ENCODE peak calls at places on chromosomes 7 and 10, in four cellular contexts. V is heart left ventricle, S is choroid plexus epithelial cell, K is fibroblast of mammary gland. L is an unnamed sample.

GRCh38 chr7:21370283-21370982 is 57.5 kb upstream of the SP4 start:
- DNase-seq in V (no peak), S (no peak), K (no peak), L (no peak)

GRCh38 chr7:82740246-82740848 is 296.8 kb upstream of the CACNA2D1 start:
- DNase-seq in V (no peak), S (peak; percentile 87), K (peak; percentile 64), L (no peak)

GRCh38 chr7:151665363-151665762 is 145.7 kb upstream of the RHEB start:
- DNase-seq in V (peak; percentile 82), S (peak; percentile 98), K (peak; percentile 88), L (peak; percentile 48)

GRCh38 chr7:152000191-152000590 is 25.3 kb upstream of the GALNT11 start:
- DNase-seq in V (no peak), S (peak; percentile 11), K (peak; percentile 39), L (no peak)

GRCh38 chr10:34316154-34316553 is 498.9 kb downstream of the PARD3 start:
- DNase-seq in V (no peak), S (no peak), K (no peak), L (no peak)

GRCh38 chr10:70197235-70197952 is 27.1 kb upstream of the SAR1A start:
- DNase-seq in V (no peak), S (no peak), K (no peak), L (no peak)

GRCh38 chr10:23912884-23913401 is 296.0 kb upstream of the KIAA1217 start:
- DNase-seq in V (peak; percentile 33), S (no peak), K (no peak), L (no peak)

GRCh38 chr7:148507741-148508285 is 82.8 kb upstream of the C7orf33 start:
- DNase-seq in V (no peak), S (no peak), K (no peak), L (no peak)

GRCh38 chr10:103685880-103686669 is 169.3 kb downstream of the SH3PXD2A start:
- DNase-seq in V (peak; percentile 65), S (peak; percentile 78), K (peak; percentile 77), L (peak; percentile 91)

GRCh38 chr10:118373786-118374185 is 31.7 kb upstream of the FAM204A start:
- DNase-seq in V (no peak), S (peak; percentile 91), K (peak; percentile 55), L (no peak)

GRCh38 chr7:156949541-156950380 is at the start of gene NOM1:
- DNase-seq in V (peak; percentile 90), S (peak; percentile 86), K (peak; percentile 72), L (peak; percentile 93)

GRCh38 chr7:16891874-16892620 is 10.3 kb upstream of the AGR3 start:
- DNase-seq in V (no peak), S (peak; percentile 13), K (no peak), L (no peak)

GRCh38 chr7:74625446-74625845 is 32.1 kb upstream of the GTF2I start:
- DNase-seq in V (no peak), S (peak; percentile 81), K (peak; percentile 73), L (no peak)

GRCh38 chr10:80535671-80536360 is 1.9 kb upstream of the SH2D4B start:
- DNase-seq in V (peak; percentile 51), S (peak; percentile 44), K (no peak), L (peak; percentile 87)

GRCh38 chr7:11168622-11169170 is 195.0 kb downstream of the PHF14 start:
- DNase-seq in V (no peak), S (no peak), K (no peak), L (no peak)

GRCh38 chr7:46163245-46163644 is 242.2 kb upstream of the IGFBP3 start:
- DNase-seq in V (no peak), S (no peak), K (no peak), L (no peak)

GRCh38 chr10:80468806-80469421 is 14.8 kb downstream of the TSPAN14 start:
- DNase-seq in V (no peak), S (no peak), K (no peak), L (no peak)

GRCh38 chr10:3691482-3691881 is 93.5 kb downstream of the KLF6 start:
- DNase-seq in V (no peak), S (peak; percentile 31), K (no peak), L (no peak)

GRCh38 chr7:102140952-102141370 is 145.7 kb upstream of the SH2B2 start:
- DNase-seq in V (no peak), S (no peak), K (no peak), L (no peak)

GRCh38 chr7:114062810-114063209 is 144.0 kb upstream of the PPP1R3A start:
- DNase-seq in V (no peak), S (no peak), K (no peak), L (no peak)

GRCh38 chr10:95395947-95396449 is 105.2 kb upstream of the PDLIM1 start:
- DNase-seq in V (peak; percentile 82), S (no peak), K (no peak), L (peak; percentile 81)

GRCh38 chr10:77416327-77417135 is 221.1 kb downstream of the KCNMA1 start:
- DNase-seq in V (no peak), S (peak; percentile 70), K (peak; percentile 71), L (no peak)

GRCh38 chr10:62637249-62638061 is 167.1 kb upstream of the ADO start:
- DNase-seq in V (no peak), S (peak; percentile 70), K (peak; percentile 44), L (no peak)

GRCh38 chr10:34959321-34959720 is 130.8 kb downstream of the CUL2 start:
- DNase-seq in V (no peak), S (no peak), K (no peak), L (no peak)

GRCh38 chr7:135490783-135491182 is 19.1 kb downstream of the CNOT4 start:
- DNase-seq in V (no peak), S (peak; percentile 33), K (peak; percentile 52), L (no peak)

GRCh38 chr10:1579671-1580070 is 157.7 kb downstream of the ADARB2 start:
- DNase-seq in V (no peak), S (no peak), K (no peak), L (no peak)

GRCh38 chr10:59004392-59004791 is 172.1 kb upstream of the PHYHIPL start:
- DNase-seq in V (no peak), S (no peak), K (no peak), L (no peak)

GRCh38 chr7:30867483-30867882 is 44.2 kb upstream of the AQP1 start:
- DNase-seq in V (no peak), S (no peak), K (no peak), L (no peak)

GRCh38 chr7:30866939-30867338 is 44.7 kb upstream of the AQP1 start:
- DNase-seq in V (no peak), S (no peak), K (no peak), L (no peak)

GRCh38 chr7:30870821-30871518 is 40.7 kb upstream of the AQP1 start:
- DNase-seq in V (no peak), S (no peak), K (no peak), L (no peak)

GRCh38 chr7:30871655-30872054 is 40.0 kb upstream of the AQP1 start:
- DNase-seq in V (no peak), S (no peak), K (no peak), L (no peak)

DNA sequence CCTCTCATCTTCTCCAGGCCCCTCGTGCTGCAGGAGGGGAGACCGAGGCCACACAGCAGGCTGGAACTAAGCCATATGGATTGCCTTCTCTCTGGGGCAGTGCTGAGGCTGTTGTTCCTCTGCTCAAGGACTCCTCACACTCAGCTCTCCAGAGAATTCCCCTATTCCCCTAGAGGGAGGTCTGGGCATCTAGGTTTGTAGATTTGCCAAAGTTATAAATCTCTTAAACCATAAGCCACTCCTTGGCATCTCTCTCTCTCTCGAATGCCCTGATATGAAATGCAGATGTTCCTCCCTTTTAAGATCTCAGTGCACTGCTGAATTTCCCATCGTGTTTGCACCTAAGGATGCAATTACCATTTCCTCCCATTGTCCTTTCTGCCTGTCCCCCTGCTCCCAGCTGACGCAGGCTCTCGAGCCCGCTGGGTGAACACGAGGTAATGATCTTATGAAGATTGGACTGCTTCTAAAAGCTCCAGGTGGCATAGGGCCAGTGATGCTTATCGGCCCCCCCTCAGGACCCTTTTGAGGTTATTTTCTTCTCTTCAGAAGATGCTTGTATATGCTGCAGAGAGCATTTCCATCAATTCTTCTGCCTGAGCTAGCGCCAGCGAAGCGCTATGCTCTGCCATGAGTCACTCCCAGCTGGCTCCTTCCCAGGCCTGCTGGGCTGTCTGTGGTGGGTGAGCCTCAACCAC is 41.7 kb upstream of the AQP1 start:
- DNase-seq in V (peak; percentile 72), S (peak; percentile 33), K (peak; percentile 18), L (no peak)
- TF ChIP-seq CTCF in V (no peak), S (no peak), K (no peak), L (no peak)

GRCh38 chr10:114335614-114336013 is 68.7 kb downstream of the AFAP1L2 start:
- DNase-seq in V (no peak), S (no peak), K (no peak), L (no peak)
- H3K4me3 ChIP-seq in V (no peak overlapping the region), S (no peak overlapping the region), K (no peak overlapping the region), L (no peak overlapping the region)

GRCh38 chr10:48547981-48548380 is 56.9 kb downstream of the ARHGAP22 start:
- DNase-seq in V (no peak), S (no peak), K (no peak), L (no peak)

GRCh38 chr10:48549236-48549635 is 55.6 kb downstream of the ARHGAP22 start:
- DNase-seq in V (no peak), S (no peak), K (no peak), L (no peak)

GRCh38 chr10:48550071-48550691 is 54.7 kb downstream of the ARHGAP22 start:
- DNase-seq in V (no peak), S (no peak), K (no peak), L (no peak)

GRCh38 chr10:48547061-48547895 is 57.6 kb downstream of the ARHGAP22 start:
- DNase-seq in V (no peak), S (no peak), K (no peak), L (no peak)

GRCh38 chr10:48548531-48549135 is 56.2 kb downstream of the ARHGAP22 start:
- DNase-seq in V (no peak), S (no peak), K (no peak), L (no peak)
- TF ChIP-seq CTCF in V (no peak), S (no peak), K (no peak), L (no peak)

GRCh38 chr10:100482181-100482833 is 19.5 kb downstream of the WNT8B start:
- DNase-seq in V (peak; percentile 68), S (peak; percentile 74), K (peak; percentile 70), L (peak; percentile 73)
- H3K4me3 ChIP-seq in V (peak overlapping the region; percentile 53), S (peak overlapping the region; percentile 51), K (peak overlapping the region; percentile 48), L (peak overlapping the region; percentile 67)

GRCh38 chr7:130814753-130815152 is 80.7 kb upstream of the KLF14 start:
- DNase-seq in V (no peak), S (peak; percentile 63), K (peak; percentile 65), L (no peak)
- TF ChIP-seq CTCF in V (peak; percentile 38), S (peak; percentile 58), K (peak; percentile 69), L (no peak)

GRCh38 chr10:8056378-8056777 is 1.9 kb downstream of the GATA3 start:
- DNase-seq in V (no peak), S (no peak), K (no peak), L (no peak)

GRCh38 chr10:8055420-8056349 is 1.2 kb downstream of the GATA3 start:
- DNase-seq in V (no peak), S (no peak), K (no peak), L (no peak)

GRCh38 chr10:8058274-8059111 is 4.0 kb downstream of the GATA3 start:
- DNase-seq in V (no peak), S (no peak), K (no peak), L (no peak)

GRCh38 chr10:8057636-8058273 is 3.3 kb downstream of the GATA3 start:
- DNase-seq in V (no peak), S (no peak), K (no peak), L (no peak)

DNA sequence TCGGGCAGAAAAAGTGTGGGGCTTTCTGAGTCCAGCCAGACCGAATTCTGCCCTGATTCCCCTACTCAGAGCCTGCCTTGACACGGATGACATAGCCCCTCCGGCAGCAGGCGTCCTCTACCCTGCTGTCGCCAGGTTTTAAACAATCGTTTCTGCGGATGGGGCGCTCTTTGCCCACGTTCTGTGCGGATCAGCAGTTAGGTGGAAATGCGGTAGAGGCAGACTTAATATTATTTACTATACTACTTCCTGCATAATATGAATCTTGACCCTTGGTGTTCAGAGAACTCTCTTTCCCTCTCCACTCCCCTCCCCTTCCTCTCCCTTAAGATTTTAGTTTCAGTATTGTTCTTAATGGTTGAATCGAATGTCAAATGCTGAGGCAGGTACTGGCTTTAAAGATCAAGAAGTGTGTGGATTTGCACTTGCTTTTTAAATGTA is 2.4 kb downstream of the GATA3 start:
- DNase-seq in V (no peak), S (no peak), K (no peak), L (no peak)
- H3K4me3 ChIP-seq in V (peak overlapping the region; percentile 64), S (no peak overlapping the region), K (no peak overlapping the region), L (peak overlapping the region; percentile 63)

L was measured in psoas muscle.